ENCODE peak calls at places on chromosome 19, in five cellular contexts. S is WTC11, Z is pancreas, C is tibial nerve, A is tibial artery. P is an unnamed sample.

GRCh38 chr19:42143341-42144234 is 11.3 kb upstream of the POU2F2 start:
- DNase-seq in C (no peak), A (no peak), Z (no peak), S (peak; percentile 83), P (no peak)

GRCh38 chr19:18961767-18962423 is 20.9 kb upstream of the HOMER3 start:
- DNase-seq in Z (no peak), A (no peak), C (no peak), S (peak; percentile 97), P (no peak)

GRCh38 chr19:50644315-50644915 is 4.7 kb upstream of the SYT3 start:
- DNase-seq in A (no peak), S (no peak), Z (no peak), C (no peak), P (no peak)

GRCh38 chr19:10005632-10006334 is 4.5 kb downstream of the COL5A3 start:
- DNase-seq in C (no peak), A (no peak), Z (no peak), S (no peak), P (no peak)

GRCh38 chr19:13164370-13165090 is 14.3 kb downstream of the IER2 start:
- DNase-seq in S (peak; percentile 91), A (peak; percentile 72), C (no peak), Z (no peak), P (no peak)

GRCh38 chr19:35557539-35558399 is 5.7 kb downstream of the ATP4A start:
- DNase-seq in A (no peak), C (no peak), S (peak; percentile 100), Z (peak; percentile 87), P (no peak)

GRCh38 chr19:10896851-10897526 is 25.6 kb downstream of the CARM1 start:
- DNase-seq in C (no peak), A (no peak), Z (no peak), S (no peak), P (no peak)

GRCh38 chr19:38444026-38444425 is 10.5 kb downstream of the RYR1 start:
- DNase-seq in Z (no peak), C (no peak), S (no peak), A (no peak), P (no peak)

GRCh38 chr19:39132344-39132969 is 6.9 kb downstream of the PAK4 start:
- DNase-seq in C (no peak), Z (no peak), A (no peak), S (no peak), P (no peak)

GRCh38 chr19:42568006-42568405 is 26.7 kb downstream of the CEACAM8 start:
- DNase-seq in S (no peak), A (no peak), Z (no peak), C (no peak), P (no peak)

GRCh38 chr19:53881482-53882390 is at the start of gene PRKCG:
- DNase-seq in C (no peak), S (peak; percentile 86), Z (peak; percentile 83), A (no peak), P (no peak)

GRCh38 chr19:47469719-47470118 is 2.0 kb downstream of the SLC8A2 start:
- DNase-seq in S (no peak), C (no peak), A (no peak), Z (peak; percentile 58), P (no peak)

GRCh38 chr19:38037151-38037611 is 130.2 kb downstream of the SIPA1L3 start:
- DNase-seq in A (no peak), C (no peak), Z (no peak), S (no peak), P (no peak)

GRCh38 chr19:7963566-7963965 is 20.1 kb upstream of the TIMM44 start:
- DNase-seq in Z (peak; percentile 53), A (no peak), C (no peak), S (no peak), P (no peak)

GRCh38 chr19:10701955-10702307 is 692 bp downstream of the QTRT1 start:
- DNase-seq in S (peak; percentile 64), C (no peak), A (no peak), Z (no peak), P (no peak)

GRCh38 chr19:35240322-35240721 is 8.5 kb upstream of the LSR start:
- DNase-seq in C (no peak), A (no peak), Z (no peak), S (no peak), P (no peak)

DNA sequence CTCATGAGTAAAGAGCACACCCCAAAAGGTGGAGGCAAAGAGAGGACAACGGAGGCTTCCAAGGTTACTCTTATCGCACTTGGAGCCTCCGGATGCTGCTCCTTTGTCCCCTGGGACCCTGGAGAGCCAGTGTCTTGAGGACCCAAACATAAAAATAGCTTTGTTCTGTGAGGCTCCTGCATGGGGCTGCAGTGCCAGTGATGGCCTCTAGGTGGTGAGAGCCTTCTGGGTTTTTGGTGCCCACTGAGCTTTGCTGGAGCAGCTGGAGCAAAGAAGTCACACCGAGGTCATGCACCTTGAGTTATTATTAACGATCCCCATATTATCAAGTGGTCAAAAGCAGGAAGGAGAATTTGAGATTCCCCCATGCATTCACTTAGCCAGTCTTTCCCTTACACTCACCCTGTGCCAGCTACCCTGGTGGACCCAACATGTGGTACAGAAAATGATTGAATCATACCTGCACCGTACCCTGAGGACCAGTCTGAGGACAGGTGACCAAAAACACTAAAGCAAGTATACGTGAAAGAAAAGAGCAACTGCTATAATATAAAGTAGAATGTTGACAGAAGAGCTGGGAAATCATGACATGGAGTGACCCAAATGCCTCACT is 41.5 kb downstream of the ZNF682 start:
- DNase-seq in S (peak; percentile 81), C (no peak), Z (peak; percentile 81), A (no peak), P (no peak)
- TF ChIP-seq CTCF in S (peak; percentile 95), C (peak; percentile 70), Z (peak; percentile 85), A (peak; percentile 43), P (peak; percentile 69)

DNA sequence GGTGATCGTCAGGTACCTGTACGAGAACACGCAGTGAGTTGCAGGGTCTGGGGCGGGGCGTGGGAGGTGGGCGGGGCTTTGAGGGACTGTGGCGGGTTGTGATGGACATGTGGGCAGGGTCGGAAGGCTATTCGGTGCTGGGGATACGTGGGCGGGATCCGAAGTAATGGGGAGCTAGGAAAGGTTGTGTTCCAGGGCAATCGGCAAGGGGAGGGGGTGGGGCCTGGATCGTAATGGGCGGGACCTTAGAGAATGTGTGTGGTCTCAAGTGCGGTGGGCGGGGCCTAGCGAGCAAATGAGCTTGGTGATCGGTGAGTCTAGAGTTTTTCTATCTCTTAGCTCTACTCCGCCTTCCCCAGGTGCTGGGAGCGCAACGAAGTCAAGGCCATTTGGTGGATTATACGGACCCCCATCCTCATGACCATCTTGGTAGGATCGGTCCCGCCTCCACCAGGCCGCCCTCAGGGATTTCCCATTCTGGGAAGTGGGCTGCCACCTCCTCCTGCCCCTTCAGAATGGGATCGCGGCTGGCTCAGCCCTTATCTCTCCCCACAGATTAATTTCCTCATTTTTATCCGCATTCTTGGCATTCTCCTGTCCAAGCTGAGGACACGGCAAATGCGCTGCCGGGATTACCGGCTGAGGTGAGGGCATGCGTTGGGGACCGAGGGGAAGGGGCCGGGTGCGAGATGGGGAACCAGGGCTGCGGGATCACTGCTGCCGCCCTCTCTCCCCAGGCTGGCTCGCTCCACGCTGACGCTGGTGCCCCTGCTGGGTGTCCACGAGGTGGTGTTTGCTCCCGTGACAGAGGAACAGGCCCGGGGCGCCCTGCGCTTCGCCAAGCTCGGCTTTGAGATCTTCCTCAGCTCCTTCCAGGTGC is 9.6 kb downstream of the GIPR start:
- DNase-seq in C (peak; percentile 36), Z (peak; percentile 94), S (peak; percentile 98), A (peak; percentile 69), P (peak; percentile 36)
- TF ChIP-seq CTCF in C (no peak), Z (no peak), S (no peak), A (no peak), P (no peak)

DNA sequence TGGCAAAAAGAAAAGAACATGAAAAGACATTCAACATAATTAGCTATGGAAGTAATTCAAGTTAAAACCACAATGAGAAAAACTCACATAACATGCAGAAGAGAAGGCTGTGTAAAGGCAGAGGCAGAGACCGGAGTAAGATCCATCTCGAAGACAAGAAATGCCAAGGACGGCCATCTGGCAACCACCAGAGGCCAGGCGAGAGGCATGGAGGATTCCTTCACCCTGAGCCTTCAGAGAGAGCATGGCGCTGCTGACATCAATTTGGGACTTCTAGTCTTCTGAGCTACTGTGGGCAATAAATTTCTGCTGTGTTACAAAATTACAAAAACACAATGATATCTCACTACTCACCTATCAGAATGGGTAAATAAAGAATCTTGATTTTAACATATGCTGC is 381.0 kb downstream of the TSHZ3 start:
- DNase-seq in C (no peak), S (peak; percentile 19), A (no peak), Z (no peak), P (no peak)
- TF ChIP-seq CTCF in C (no peak), S (no peak), A (no peak), Z (no peak), P (no peak)

GRCh38 chr19:2665103-2665502 is 37.4 kb downstream of the GNG7 start:
- DNase-seq in C (no peak), A (no peak), S (no peak), Z (no peak), P (no peak)
- TF ChIP-seq CTCF in C (no peak), A (no peak), S (no peak), Z (no peak), P (no peak)

GRCh38 chr19:370641-371330 is 26.2 kb upstream of the MIER2 start:
- DNase-seq in C (no peak), A (no peak), S (no peak), Z (no peak), P (no peak)

GRCh38 chr19:372306-372890 is 27.8 kb upstream of the MIER2 start:
- DNase-seq in C (no peak), Z (no peak), A (no peak), S (no peak), P (no peak)

GRCh38 chr19:369876-370275 is 25.3 kb upstream of the MIER2 start:
- DNase-seq in A (no peak), S (no peak), C (no peak), Z (no peak), P (no peak)

GRCh38 chr19:373391-374182 is 29.0 kb upstream of the MIER2 start:
- DNase-seq in S (no peak), Z (no peak), A (no peak), C (no peak), P (no peak)

GRCh38 chr19:371501-372160 is 27.0 kb upstream of the MIER2 start:
- DNase-seq in S (no peak), A (no peak), Z (no peak), C (no peak), P (no peak)
- TF ChIP-seq CTCF in S (no peak), A (no peak), Z (no peak), C (no peak), P (no peak)

DNA sequence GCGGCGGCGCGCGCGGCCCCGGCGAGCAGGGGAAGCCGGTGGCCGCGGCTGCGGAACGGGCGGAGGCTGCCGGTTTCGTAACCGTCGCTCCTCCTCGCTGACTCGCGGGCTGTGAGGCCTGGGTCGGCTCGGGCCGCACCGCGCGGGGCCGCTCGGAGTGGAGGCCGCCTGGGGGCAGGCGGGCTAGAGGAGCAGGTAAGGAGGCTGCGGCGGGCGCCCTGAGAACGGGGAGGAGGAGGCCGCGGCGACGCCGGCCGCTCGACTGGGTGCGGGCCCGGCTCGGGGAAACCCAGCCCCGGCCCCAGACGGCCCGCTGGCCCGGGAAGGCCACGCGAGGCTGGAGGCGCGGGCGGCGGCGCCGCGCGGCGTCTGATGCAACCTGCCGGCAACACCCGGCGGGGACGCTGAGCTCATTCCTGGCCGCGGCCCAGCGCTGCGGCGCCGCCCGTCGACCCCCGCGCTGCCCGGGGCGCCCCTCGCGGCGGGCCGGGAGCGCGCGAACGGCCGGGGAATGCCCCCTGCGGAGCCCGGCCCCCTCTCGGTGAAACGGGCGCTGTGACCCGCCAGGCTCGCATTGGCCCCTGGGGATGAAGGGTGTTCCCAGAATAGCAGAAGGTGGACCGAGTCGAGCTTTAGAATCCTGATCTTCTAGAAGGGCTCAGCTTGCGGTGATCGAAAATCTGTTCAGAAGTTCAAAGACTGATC is at the start of gene CEBPG:
- DNase-seq in C (no peak), A (peak; percentile 80), Z (peak; percentile 81), S (peak; percentile 44), P (no peak)
- TF ChIP-seq CTCF in C (no peak), A (no peak), Z (no peak), S (no peak), P (peak; percentile 44)